ENCODE peak calls at places on chromosomes 12 and 14, in five cellular contexts. A, X, B, J and T are unnamed samples.

GRCh38 chr14:93234798-93235197 is 27.7 kb downstream of the UBR7 start:
- DNase-seq in X (no peak), A (no peak), B (no peak), J (no peak), T (no peak)

GRCh38 chr14:65302571-65303184 is 109.9 kb upstream of the FUT8 start:
- DNase-seq in B (peak), X (peak), A (peak), J (no peak), T (no peak)

GRCh38 chr12:130132831-130133635 is 29.2 kb upstream of the FZD10 start:
- DNase-seq in A (no peak), B (no peak), J (no peak), X (no peak), T (no peak)

GRCh38 chr14:105076296-105076804 is 11.1 kb upstream of the GPR132 start:
- DNase-seq in J (no peak), X (no peak), A (no peak), B (no peak), T (no peak)

GRCh38 chr14:23041729-23042128 is 283 bp upstream of the PSMB11 start:
- DNase-seq in X (no peak), A (no peak), J (no peak), B (no peak), T (no peak)

GRCh38 chr14:96098309-96098998 is 59.3 kb downstream of the C14orf132 start:
- DNase-seq in A (peak), X (peak), J (peak), B (peak), T (peak)

GRCh38 chr14:34232790-34233189 is 229.2 kb downstream of the SPTSSA start:
- DNase-seq in J (no peak), A (no peak), X (no peak), B (no peak), T (no peak)

GRCh38 chr14:80313806-80314205 is 102.5 kb upstream of the DIO2 start:
- DNase-seq in A (no peak), B (no peak), X (no peak), J (no peak), T (no peak)

GRCh38 chr12:48459259-48459658 is 13.1 kb upstream of the ANP32D start:
- DNase-seq in X (peak), A (no peak), J (no peak), B (no peak), T (no peak)

GRCh38 chr12:29714966-29715365 is 68.8 kb downstream of the TMTC1 start:
- DNase-seq in X (no peak), B (no peak), J (no peak), A (no peak), T (no peak)